ENCODE peak calls at places on chromosome 19, in six cellular contexts. X is CD4-positive, alpha-beta T cell; Y is AG10803; R is dorsolateral prefrontal cortex; C is foreskin keratinocyte; V is neural crest cell. O is an unnamed sample.

GRCh38 chr19:35718345-35719041 is 690 bp downstream of the KMT2B start:
- DNase-seq in V (peak), Y (peak), X (peak), C (no peak), R (no peak), O (no peak)

GRCh38 chr19:42176990-42177685 is 40.3 kb downstream of the DEDD2 start:
- DNase-seq in R (peak), C (peak), Y (peak), X (peak), V (peak), O (peak)

GRCh38 chr19:55678121-55678671 is 3.2 kb downstream of the EPN1 start:
- DNase-seq in R (no peak), V (no peak), X (no peak), Y (no peak), C (no peak), O (no peak)

GRCh38 chr19:43747557-43748204 is 7.1 kb downstream of the SMG9 start:
- DNase-seq in Y (no peak), R (no peak), C (no peak), V (no peak), X (no peak), O (no peak)

GRCh38 chr19:29841209-29841558 is 29.4 kb downstream of the CCNE1 start:
- DNase-seq in C (no peak), Y (no peak), V (no peak), R (no peak), X (no peak), O (no peak)

GRCh38 chr19:53624776-53625540 is 6.8 kb upstream of the DPRX start:
- DNase-seq in C (peak), V (no peak), X (no peak), R (no peak), Y (no peak), O (no peak)

GRCh38 chr19:42345191-42345812 is 19.9 kb downstream of the MEGF8 start:
- DNase-seq in Y (peak), V (no peak), X (no peak), R (no peak), C (no peak), O (no peak)

GRCh38 chr19:50981587-50982146 is 2.0 kb downstream of the KLK7 start:
- DNase-seq in C (no peak), Y (no peak), R (no peak), X (no peak), V (no peak), O (no peak)

GRCh38 chr19:48656840-48657474 is 11.0 kb upstream of the CA11 start:
- DNase-seq in X (no peak), Y (peak), C (peak), R (no peak), V (no peak), O (no peak)

GRCh38 chr19:36962346-36962745 is 46.2 kb downstream of the ZNF568 start:
- DNase-seq in C (no peak), R (no peak), Y (no peak), V (no peak), X (no peak), O (no peak)

GRCh38 chr19:41367848-41368301 is 3.9 kb upstream of the B9D2 start:
- DNase-seq in X (no peak), R (no peak), V (no peak), C (peak), Y (peak), O (no peak)

GRCh38 chr19:2308114-2308556 is at the start of gene LINGO3:
- DNase-seq in R (no peak), C (no peak), X (no peak), Y (no peak), V (no peak), O (no peak)

GRCh38 chr19:2274937-2275535 is 6.9 kb downstream of the PEAK3 start:
- DNase-seq in V (peak), Y (peak), R (peak), C (no peak), X (peak), O (no peak)

GRCh38 chr19:45581576-45581975 is 3.0 kb downstream of the OPA3 start:
- DNase-seq in C (no peak), X (no peak), R (no peak), V (no peak), Y (no peak), O (no peak)
- TF ChIP-seq CTCF in C (no peak), X (no peak), R (no peak), V (no peak), Y (no peak), O (no peak)

DNA sequence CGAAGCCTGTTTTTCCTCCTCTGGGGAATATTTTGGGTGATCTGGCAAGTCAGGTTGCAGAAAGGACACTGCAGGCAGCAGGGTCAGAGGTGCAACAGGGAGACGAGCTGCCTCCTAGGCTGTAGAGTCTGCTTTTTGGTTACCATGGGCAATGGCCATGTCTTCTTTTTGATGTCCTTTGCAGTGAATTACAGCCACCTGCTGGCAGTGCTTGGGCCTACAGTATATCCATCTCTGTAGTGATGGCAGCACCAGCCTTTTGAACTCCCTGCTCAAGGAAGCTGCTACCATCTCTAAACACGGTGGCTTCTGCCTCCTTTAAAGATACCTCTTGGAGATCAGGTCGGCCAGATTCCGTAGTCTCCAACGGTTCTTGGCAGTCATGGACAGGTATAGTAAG is 73.9 kb downstream of the WTIP start:
- DNase-seq in C (no peak), R (no peak), V (no peak), Y (peak), X (no peak), O (no peak)
- TF ChIP-seq CTCF in C (peak), R (no peak), V (peak), Y (peak), X (no peak), O (peak)

DNA sequence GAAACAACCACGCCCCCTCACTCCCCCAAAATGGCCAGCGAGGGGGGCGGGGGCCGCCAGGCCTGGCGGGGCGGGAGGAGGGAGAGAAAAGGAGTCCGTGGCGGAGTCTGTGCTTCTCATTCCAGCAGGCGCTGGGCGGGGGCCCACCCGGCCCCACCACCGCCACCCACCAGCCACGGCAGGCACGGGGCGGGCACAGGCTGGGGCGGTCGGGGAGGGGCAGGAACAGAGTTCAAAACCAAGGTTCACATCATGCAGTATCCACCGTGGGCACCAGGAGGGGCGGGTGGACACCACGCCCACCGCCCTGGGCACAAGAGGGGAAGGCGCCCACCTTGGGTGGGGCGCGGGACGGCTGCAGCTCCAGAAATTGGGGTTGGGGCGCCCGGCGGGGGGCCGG is 12.8 kb downstream of the DPF1 start:
- DNase-seq in X (no peak), Y (no peak), V (no peak), C (no peak), R (no peak), O (no peak)
- TF ChIP-seq CTCF in X (no peak), Y (no peak), V (peak), C (no peak), R (no peak), O (no peak)

GRCh38 chr19:7916908-7917291 is 2.3 kb downstream of the TGFBR3L start:
- DNase-seq in R (no peak), X (no peak), C (no peak), Y (no peak), V (no peak), O (no peak)

GRCh38 chr19:7915250-7916136 is 863 bp downstream of the TGFBR3L start:
- DNase-seq in C (no peak), R (no peak), Y (no peak), X (no peak), V (no peak), O (no peak)

GRCh38 chr19:7916137-7916907 is 1.7 kb downstream of the TGFBR3L start:
- DNase-seq in R (no peak), X (peak), C (no peak), Y (no peak), V (no peak), O (no peak)

GRCh38 chr19:7918615-7919421 is 1.3 kb upstream of the SNAPC2 start:
- DNase-seq in R (no peak), V (no peak), X (no peak), C (no peak), Y (no peak), O (no peak)

GRCh38 chr19:7917292-7918061 is 2.7 kb upstream of the SNAPC2 start:
- DNase-seq in V (peak), C (no peak), R (peak), X (peak), Y (peak), O (no peak)
- TF ChIP-seq CTCF in V (peak), C (peak), R (no peak), X (peak), Y (peak), O (peak)

O was measured in D721Med.